ENCODE peak calls at places on chromosome 5, in seven cellular contexts. H, Y, J, T, Z, O and F are unnamed samples.

GRCh38 chr5:95620030-95620869 is at the start of gene GPR150:
- DNase-seq in T (peak), O (no peak), Z (no peak), H (peak), J (peak), Y (peak), F (no peak)

GRCh38 chr5:74052441-74052840 is 426.4 kb downstream of the ARHGEF28 start:
- DNase-seq in T (no peak), Y (no peak), Z (peak), H (no peak), O (no peak), J (no peak), F (no peak)

GRCh38 chr5:949275-949543 is 56.5 kb downstream of the TRIP13 start:
- DNase-seq in Y (no peak), J (no peak), H (no peak), T (no peak), Z (no peak), O (no peak), F (no peak)

GRCh38 chr5:131379723-131380122 is 115.9 kb downstream of the CDC42SE2 start:
- DNase-seq in Y (no peak), J (no peak), O (no peak), H (peak), Z (peak), T (peak), F (no peak)

GRCh38 chr5:168813179-168813968 is 234.2 kb upstream of the PANK3 start:
- DNase-seq in H (no peak), J (no peak), T (no peak), Z (no peak), Y (peak), O (no peak), F (no peak)

GRCh38 chr5:150181035-150181434 is 8.8 kb upstream of the SLC6A7 start:
- DNase-seq in H (no peak), J (no peak), Z (no peak), O (no peak), T (no peak), Y (no peak), F (no peak)

GRCh38 chr5:109468737-109469420 is 59.1 kb upstream of the PJA2 start:
- DNase-seq in Z (peak), J (peak), O (peak), Y (peak), T (peak), H (peak), F (peak)

GRCh38 chr5:168879929-168880328 is 300.8 kb upstream of the PANK3 start:
- DNase-seq in O (no peak), J (no peak), H (no peak), Z (no peak), T (no peak), Y (peak), F (no peak)

GRCh38 chr5:59346514-59346913 is 547.0 kb downstream of the PDE4D start:
- DNase-seq in Z (no peak), J (no peak), H (no peak), T (no peak), Y (no peak), O (no peak), F (no peak)

GRCh38 chr5:150640311-150641005 is at the start of gene SYNPO:
- DNase-seq in O (no peak), Y (peak), T (no peak), J (no peak), H (no peak), Z (peak), F (peak)

GRCh38 chr5:95682891-95683290 is at the start of gene SPATA9:
- DNase-seq in J (no peak), H (no peak), Z (no peak), Y (no peak), T (no peak), O (no peak), F (no peak)

GRCh38 chr5:8663374-8663773 is 794.4 kb downstream of the MTRR start:
- DNase-seq in Z (no peak), T (no peak), Y (no peak), H (no peak), J (no peak), O (no peak), F (no peak)